ENCODE peak calls at places on chromosomes 4 and X, in six cellular contexts. Z is tibial artery; B is brain microvascular endothelial cell; G is esophagus muscularis mucosa; A is CD8-positive, alpha-beta T cell; R is stomach. W is an unnamed sample.

GRCh38 chrX:29913647-29914046 is 301.7 kb upstream of the MAGEB2 start:
- DNase-seq in Z (no peak), B (no peak), G (no peak), A (no peak), R (no peak), W (no peak)

GRCh38 chr4:6271701-6272465 is 2.2 kb downstream of the WFS1 start:
- DNase-seq in Z (no peak), B (no peak), G (no peak), A (no peak), R (peak; percentile 83), W (no peak)

GRCh38 chr4:134807231-134807745 is 605.7 kb upstream of the PABPC4L start:
- DNase-seq in Z (no peak), B (no peak), G (no peak), A (no peak), R (no peak), W (no peak)

GRCh38 chrX:129717902-129718301 is 20.9 kb upstream of the XPNPEP2 start:
- DNase-seq in Z (peak; percentile 57), B (peak; percentile 73), G (no peak), A (no peak), R (no peak), W (no peak)

GRCh38 chr4:159197260-159197884 is 94.5 kb downstream of the RAPGEF2 start:
- DNase-seq in Z (no peak), B (no peak), G (no peak), A (no peak), R (no peak), W (no peak)

GRCh38 chr4:127479031-127479622 is 153.6 kb upstream of the INTU start:
- DNase-seq in Z (no peak), B (peak; percentile 6), G (no peak), A (no peak), R (no peak), W (peak; percentile 7)

GRCh38 chr4:20028694-20029093 is 223.0 kb upstream of the SLIT2 start:
- DNase-seq in Z (no peak), B (peak; percentile 18), G (no peak), A (no peak), R (no peak), W (no peak)

GRCh38 chr4:948101-948935 is 16.1 kb downstream of the TMEM175 start:
- DNase-seq in Z (peak; percentile 11), B (no peak), G (no peak), A (no peak), R (peak; percentile 47), W (no peak)

GRCh38 chr4:182809417-182810102 is 107.6 kb downstream of the DCTD start:
- DNase-seq in Z (no peak), B (peak; percentile 6), G (no peak), A (no peak), R (no peak), W (no peak)

GRCh38 chr4:80173387-80173786 is 23.9 kb upstream of the PRDM8 start:
- DNase-seq in Z (no peak), B (peak; percentile 75), G (no peak), A (peak; percentile 50), R (no peak), W (no peak)

GRCh38 chr4:118948545-118949144 is 60.0 kb downstream of the SYNPO2 start:
- DNase-seq in Z (no peak), B (no peak), G (no peak), A (no peak), R (no peak), W (no peak)

GRCh38 chr4:185735887-185736286 is 76.1 kb downstream of the SORBS2 start:
- DNase-seq in Z (no peak), B (no peak), G (peak; percentile 82), A (no peak), R (no peak), W (no peak)

GRCh38 chrX:143017272-143017671 is 8.5 kb upstream of the SPANXN4 start:
- DNase-seq in Z (no peak), B (no peak), G (no peak), A (no peak), R (no peak), W (no peak)

GRCh38 chrX:71992711-71993110 is 82.1 kb downstream of the NHSL2 start:
- DNase-seq in Z (no peak), B (no peak), G (peak; percentile 45), A (peak; percentile 64), R (no peak), W (no peak)

GRCh38 chrX:150063673-150064072 is 125.4 kb upstream of the EOLA2 start:
- DNase-seq in Z (no peak), B (no peak), G (no peak), A (no peak), R (no peak), W (no peak)

DNA sequence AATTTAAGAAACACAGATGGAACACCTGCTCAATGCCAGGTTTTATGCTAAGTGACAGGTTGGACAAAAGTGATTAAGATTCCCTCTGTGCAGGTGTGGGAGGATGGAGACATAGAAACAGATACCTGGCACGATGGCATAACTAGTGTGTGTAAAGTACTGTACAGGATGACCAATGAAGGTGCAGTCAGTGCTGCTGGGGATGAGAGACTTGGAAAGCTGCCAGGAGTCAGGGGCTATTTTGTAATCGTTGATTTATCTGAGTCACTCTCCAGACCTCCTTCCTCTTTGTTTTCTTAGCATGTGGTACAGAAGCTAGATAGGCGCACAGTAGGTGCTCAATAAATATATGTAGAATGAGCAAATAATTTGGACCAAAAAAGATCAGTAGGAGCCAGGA is 58.2 kb downstream of the CWH43 start:
- DNase-seq in Z (no peak), B (no peak), G (no peak), A (no peak), R (no peak), W (no peak)
- TF ChIP-seq CTCF in Z (no peak), B (no peak), G (no peak), A (no peak), R (no peak), W (no peak)

DNA sequence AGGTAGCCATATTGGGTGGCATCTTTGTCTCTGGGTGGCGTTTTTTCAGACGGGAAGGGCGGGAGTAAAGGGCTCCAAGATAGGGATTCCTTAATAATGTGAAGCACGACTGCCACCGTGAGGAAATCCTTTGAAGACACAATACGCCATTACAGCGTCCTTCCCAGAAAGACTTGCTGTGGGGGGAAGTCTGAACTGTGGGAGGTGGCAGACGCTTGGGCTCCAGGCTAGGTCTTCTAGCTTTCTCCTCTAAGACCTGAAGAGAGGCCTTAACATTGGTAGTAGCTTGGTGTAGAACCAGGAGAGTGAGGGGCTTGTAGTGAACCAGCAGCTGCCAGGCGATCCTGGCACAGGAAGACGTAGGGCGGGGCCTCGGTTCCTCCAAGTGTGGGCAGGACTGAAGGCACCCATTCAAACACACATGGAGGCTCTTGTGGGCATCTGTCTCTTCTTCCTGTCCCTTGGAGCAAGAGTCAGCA is 197.3 kb downstream of the OR13H1 start:
- DNase-seq in Z (no peak), B (peak; percentile 48), G (no peak), A (peak; percentile 80), R (peak; percentile 89), W (no peak)
- TF ChIP-seq CTCF in Z (no peak), B (peak; percentile 49), G (peak; percentile 48), A (no peak), R (no peak), W (peak; percentile 27)

GRCh38 chr4:105670684-105671083 is 37.8 kb downstream of the INTS12 start:
- DNase-seq in Z (no peak), B (no peak), G (no peak), A (no peak), R (no peak), W (no peak)

GRCh38 chr4:105661028-105661427 is 47.5 kb downstream of the INTS12 start:
- DNase-seq in Z (no peak), B (no peak), G (no peak), A (no peak), R (no peak), W (no peak)

GRCh38 chr4:105662935-105663675 is 45.4 kb downstream of the INTS12 start:
- DNase-seq in Z (no peak), B (no peak), G (no peak), A (no peak), R (no peak), W (no peak)

DNA sequence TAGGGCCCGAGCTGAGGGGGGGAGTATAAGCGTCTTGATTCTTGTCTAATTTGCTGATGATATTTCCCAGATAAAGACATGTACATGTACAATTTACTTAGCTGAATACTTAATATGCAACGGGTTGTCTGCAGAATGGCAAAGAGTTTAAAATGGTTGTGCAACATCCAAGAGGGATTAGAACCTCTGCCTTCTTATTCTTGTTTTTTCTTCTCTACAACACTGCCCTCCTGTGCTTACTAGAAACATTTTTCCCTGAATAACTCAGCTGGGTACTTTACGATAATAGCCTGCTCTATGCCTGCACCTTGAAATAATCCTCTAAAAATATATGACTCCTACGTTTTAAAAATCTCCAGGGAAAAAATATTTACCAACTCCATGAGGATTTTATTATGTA is 41.8 kb downstream of the INTS12 start:
- DNase-seq in Z (no peak), B (peak; percentile 3), G (no peak), A (no peak), R (no peak), W (no peak)
- TF ChIP-seq CTCF in Z (peak; percentile 23), B (peak; percentile 24), G (no peak), A (no peak), R (no peak), W (no peak)

GRCh38 chrX:41167888-41168287 is 82.6 kb downstream of the USP9X start:
- DNase-seq in Z (no peak), B (no peak), G (no peak), A (no peak), R (no peak), W (no peak)
- TF ChIP-seq CTCF in Z (no peak), B (no peak), G (no peak), A (no peak), R (no peak), W (no peak)

W was measured in AG09319.